ENCODE peak calls at places on chromosomes 3 and 15, in six cellular contexts. U is A549, M is GM12878, V is HepG2, W is HCT116, R is K562. X is an unnamed sample.
A peak's percentile ranks its signal among the peaks of the same experiment; 100 is the strongest.

GRCh38 chr15:39171944-39172368 is 408.9 kb upstream of the THBS1 start:
- DNase-seq in M (peak; percentile 19), U (peak; percentile 93), W (peak; percentile 82), V (peak; percentile 85), R (peak; percentile 76), X (peak; percentile 78)

GRCh38 chr3:42387802-42388651 is 22.4 kb downstream of the LYZL4 start:
- DNase-seq in R (no peak), M (no peak), W (no peak), U (no peak), V (no peak), X (peak; percentile 56)

GRCh38 chr3:155078959-155079794 is 942 bp upstream of the MME start:
- DNase-seq in V (no peak), U (no peak), W (no peak), M (no peak), R (peak; percentile 32), X (no peak)

GRCh38 chr3:54696313-54696712 is 231.5 kb downstream of the LRTM1 start:
- DNase-seq in R (no peak), V (peak; percentile 22), U (no peak), W (no peak), M (no peak), X (no peak)

GRCh38 chr3:4759689-4760312 is 219.4 kb upstream of the BHLHE40 start:
- DNase-seq in V (no peak), W (no peak), M (no peak), R (peak; percentile 42), U (no peak), X (peak; percentile 68)

GRCh38 chr3:28077566-28077965 is 163.9 kb upstream of the CMC1 start:
- DNase-seq in V (peak; percentile 25), M (no peak), U (peak; percentile 5), W (peak; percentile 12), R (no peak), X (peak; percentile 54)

GRCh38 chr3:54917172-54917571 is 10.7 kb downstream of the LRTM1 start:
- DNase-seq in W (no peak), U (no peak), V (no peak), M (no peak), R (no peak), X (no peak)

GRCh38 chr15:39504812-39505211 is 76.1 kb upstream of the THBS1 start:
- DNase-seq in V (no peak), U (peak; percentile 5), W (no peak), M (no peak), R (no peak), X (no peak)

GRCh38 chr3:177345049-177345972 is 148.0 kb upstream of the TBL1XR1 start:
- DNase-seq in U (peak; percentile 92), M (no peak), V (peak; percentile 91), R (peak; percentile 87), W (peak; percentile 96), X (peak; percentile 93)

GRCh38 chr3:29346828-29347227 is 66.0 kb downstream of the RBMS3 start:
- DNase-seq in W (no peak), V (no peak), R (no peak), U (no peak), M (no peak), X (no peak)

GRCh38 chr3:184005981-184006507 is 11.6 kb downstream of the ABCC5 start:
- DNase-seq in W (peak; percentile 78), M (peak; percentile 27), R (peak; percentile 67), V (no peak), U (peak; percentile 24), X (peak; percentile 11)

GRCh38 chr15:96328101-96328958 is 2.2 kb upstream of the NR2F2 start:
- DNase-seq in V (no peak), W (no peak), U (no peak), M (no peak), R (no peak), X (no peak)

GRCh38 chr3:48463703-48464102 is 17.2 kb downstream of the ATRIP start:
- DNase-seq in M (no peak), W (no peak), R (no peak), U (no peak), V (no peak), X (no peak)

GRCh38 chr3:172135766-172136729 is 96.7 kb downstream of the FNDC3B start:
- DNase-seq in W (no peak), V (no peak), U (peak; percentile 73), R (no peak), M (no peak), X (peak; percentile 52)

DNA sequence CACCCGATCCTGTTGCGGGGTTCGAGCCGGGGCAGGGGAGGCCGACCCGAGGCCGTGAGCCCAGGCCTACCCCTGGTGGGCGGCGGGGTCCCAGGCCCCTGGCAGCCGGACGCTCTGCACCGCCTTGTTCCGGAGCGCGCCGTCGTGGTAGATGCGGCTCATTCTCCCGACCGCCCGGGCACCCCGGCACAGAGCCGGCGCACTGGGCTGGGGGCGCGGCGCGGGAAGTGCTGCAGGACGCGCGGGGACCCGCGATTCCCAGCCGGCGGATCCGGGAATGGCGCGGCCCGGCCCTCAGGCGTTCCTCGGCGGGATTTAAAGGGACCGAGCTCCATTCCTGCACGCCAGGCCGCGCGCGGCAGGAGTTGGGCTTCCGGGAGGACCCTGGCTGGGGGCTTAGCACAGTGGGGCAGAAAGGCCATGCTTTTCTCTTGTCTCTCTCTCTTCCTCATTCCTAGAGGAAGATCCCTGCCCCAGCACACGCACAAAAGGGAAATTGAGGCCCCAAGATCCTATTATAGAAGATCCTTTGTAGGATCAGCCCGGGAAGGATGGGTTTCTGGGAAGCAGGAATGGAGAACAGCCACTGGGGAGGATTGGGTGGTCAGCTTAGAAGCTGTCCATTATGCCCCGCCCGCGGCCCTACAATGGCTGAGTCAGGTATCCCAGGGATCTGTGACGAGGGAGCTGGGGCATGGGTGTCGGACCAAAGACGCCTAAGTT is at the start of gene ARPIN:
- DNase-seq in R (no peak), V (peak; percentile 16), U (peak; percentile 63), W (no peak), M (no peak), X (no peak)
- TF ChIP-seq POLR2A in R (no peak), V (peak; percentile 46), U (peak; percentile 59), W (no peak), M (no peak), X (no peak)

GRCh38 chr3:8660271-8660731 is 15.7 kb upstream of the SSUH2 start:
- DNase-seq in W (no peak), R (no peak), V (no peak), M (no peak), U (no peak), X (no peak)

GRCh38 chr3:8660781-8661180 is 16.2 kb upstream of the SSUH2 start:
- DNase-seq in M (no peak), V (no peak), R (no peak), U (no peak), W (no peak), X (no peak)

GRCh38 chr3:8663177-8664061 is 18.8 kb upstream of the SSUH2 start:
- DNase-seq in W (peak; percentile 71), R (peak; percentile 91), V (peak; percentile 95), M (peak; percentile 36), U (peak; percentile 79), X (peak; percentile 62)

GRCh38 chr3:8665407-8665896 is 20.9 kb upstream of the SSUH2 start:
- DNase-seq in R (no peak), W (no peak), V (peak; percentile 56), U (no peak), M (peak; percentile 67), X (no peak)

GRCh38 chr3:8662594-8662993 is 18.0 kb upstream of the SSUH2 start:
- DNase-seq in V (no peak), U (no peak), M (no peak), W (no peak), R (no peak), X (no peak)
- TF ChIP-seq MAX in V (no peak), U (no peak), M (no peak), W (no peak), R (no peak), X (no peak)

GRCh38 chr15:37100109-37100873 is at the start of gene MEIS2:
- DNase-seq in U (peak; percentile 93), V (peak; percentile 83), W (peak; percentile 59), R (peak; percentile 96), M (peak; percentile 37), X (peak; percentile 82)
- TF ChIP-seq POLR2A in U (peak; percentile 65), V (peak; percentile 50), W (peak; percentile 34), R (peak; percentile 90), M (peak; percentile 88), X (peak; percentile 21)

GRCh38 chr15:28956491-28956890 is 70.7 kb downstream of the APBA2 start:
- DNase-seq in W (no peak), R (no peak), M (no peak), U (no peak), V (no peak), X (peak; percentile 59)

GRCh38 chr15:28955686-28956421 is 70.1 kb downstream of the APBA2 start:
- DNase-seq in M (no peak), W (no peak), R (peak; percentile 54), V (no peak), U (no peak), X (peak; percentile 92)

GRCh38 chr15:28953573-28954195 is 67.9 kb downstream of the APBA2 start:
- DNase-seq in R (no peak), U (no peak), W (no peak), V (no peak), M (no peak), X (no peak)

GRCh38 chr15:28954466-28955159 is 68.8 kb downstream of the APBA2 start:
- DNase-seq in W (no peak), U (no peak), M (no peak), R (no peak), V (no peak), X (no peak)

DNA sequence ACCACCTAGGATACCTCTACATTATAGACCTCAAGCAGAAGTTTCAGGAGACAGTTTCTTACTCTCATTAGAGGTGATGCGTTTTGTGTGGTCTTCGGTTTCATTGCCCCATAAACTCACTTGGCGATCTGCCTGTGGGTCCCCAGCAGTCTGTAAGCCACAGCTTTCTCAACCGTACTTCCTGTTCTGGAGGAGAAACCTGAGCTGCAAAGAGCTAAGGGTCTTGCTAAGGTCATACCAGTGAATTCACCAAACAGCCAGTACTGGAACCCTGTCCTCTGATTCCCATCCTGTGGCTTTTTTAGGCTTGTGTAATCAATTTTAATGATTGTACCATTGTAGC is 69.4 kb downstream of the APBA2 start:
- DNase-seq in W (no peak), V (no peak), M (peak; percentile 17), U (no peak), R (peak; percentile 66), X (peak; percentile 96)
- TF ChIP-seq MAX in W (no peak), V (no peak), M (no peak), U (no peak), R (no peak), X (no peak)

DNA sequence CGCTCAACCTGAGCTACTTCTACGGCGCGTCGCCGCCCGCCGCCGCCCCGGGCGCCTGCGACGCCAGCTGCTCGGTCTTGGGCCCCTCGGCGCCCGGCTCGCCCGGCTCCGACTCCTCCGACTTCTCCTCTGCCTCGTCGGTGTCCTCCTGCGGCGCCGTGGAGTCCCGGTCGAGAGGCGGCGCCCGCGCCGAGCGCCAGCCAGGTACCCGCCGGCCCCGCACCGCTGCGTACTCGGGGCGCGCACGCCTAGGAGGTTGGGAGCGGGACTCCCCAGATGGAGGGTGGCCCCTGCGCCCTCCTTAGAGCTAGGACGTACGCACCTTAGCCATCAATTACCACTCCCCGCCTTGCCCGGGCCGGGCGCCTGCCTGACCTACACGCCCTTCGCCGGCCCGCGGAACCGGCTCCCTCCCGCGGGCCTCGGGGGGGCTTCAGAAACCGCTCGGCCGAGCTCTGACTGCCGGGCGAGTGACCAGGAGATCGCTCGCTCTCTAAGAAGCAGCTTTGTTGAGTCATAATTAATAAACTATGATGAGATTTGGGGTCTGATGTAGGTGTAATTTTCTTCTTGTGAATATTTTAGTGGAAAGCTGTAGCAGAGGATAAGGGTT is 506 bp downstream of the NFKBIZ start:
- DNase-seq in M (no peak), R (peak; percentile 41), U (peak; percentile 30), V (no peak), W (no peak), X (peak; percentile 64)
- TF ChIP-seq POLR2A in M (no peak), R (no peak), U (no peak), V (no peak), W (no peak), X (no peak)

GRCh38 chr3:45923755-45924154 is 19.5 kb upstream of the CXCR6 start:
- DNase-seq in W (peak; percentile 6), U (no peak), R (no peak), M (no peak), V (no peak), X (no peak)
- TF ChIP-seq MAX in W (no peak), U (no peak), R (no peak), M (no peak), V (no peak), X (no peak)